ENCODE peak calls at places on chromosomes 12 and 14, in four cellular contexts. M is endodermal cell, U is spleen, I is GM23338. F is an unnamed sample.

GRCh38 chr14:32607399-32607798 is 278.3 kb downstream of the AKAP6 start:
- DNase-seq in U (no peak), I (no peak), M (no peak), F (peak)

GRCh38 chr14:99426796-99427346 is 53.8 kb downstream of the SETD3 start:
- DNase-seq in U (no peak), I (no peak), M (no peak), F (no peak)

GRCh38 chr12:11861864-11862600 is 208.7 kb upstream of the BCL2L14 start:
- DNase-seq in U (no peak), M (peak), I (no peak), F (no peak)

GRCh38 chr12:120684523-120684932 is 2.4 kb upstream of the MLEC start:
- DNase-seq in M (no peak), U (no peak), I (no peak), F (no peak)

GRCh38 chr12:121467638-121468403 is 67.9 kb downstream of the RNF34 start:
- DNase-seq in I (peak), U (no peak), M (peak), F (no peak)

GRCh38 chr14:105861985-105862465 is 335.6 kb downstream of the TMEM121 start:
- DNase-seq in I (no peak), M (peak), U (peak), F (no peak)

GRCh38 chr14:77582511-77582910 is 33.9 kb downstream of the SPTLC2 start:
- DNase-seq in U (no peak), M (no peak), I (no peak), F (no peak)

GRCh38 chr14:66541627-66542026 is 33.7 kb downstream of the GPHN start:
- DNase-seq in I (no peak), U (no peak), M (no peak), F (no peak)

GRCh38 chr14:96501383-96501745 is 818 bp upstream of the PAPOLA start:
- DNase-seq in U (no peak), I (no peak), M (peak), F (no peak)

GRCh38 chr12:91178139-91178561 is 4.5 kb downstream of the DCN start:
- DNase-seq in U (no peak), M (peak), I (peak), F (no peak)

GRCh38 chr12:63098851-63099250 is 52.1 kb downstream of the AVPR1A start:
- DNase-seq in U (no peak), I (peak), M (no peak), F (no peak)

GRCh38 chr14:59424707-59425106 is 40.5 kb downstream of the GPR135 start:
- DNase-seq in I (no peak), U (no peak), M (no peak), F (no peak)

GRCh38 chr14:21241218-21241819 is 27.9 kb downstream of the HNRNPC start:
- DNase-seq in M (no peak), U (no peak), I (peak), F (no peak)

GRCh38 chr12:67716817-67717216 is 68.3 kb downstream of the DYRK2 start:
- DNase-seq in U (no peak), I (no peak), M (no peak), F (no peak)

GRCh38 chr12:6033546-6033945 is 88.5 kb upstream of the ANO2 start:
- DNase-seq in I (no peak), M (no peak), U (no peak), F (no peak)

GRCh38 chr14:93682459-93682858 is 105.8 kb downstream of the PRIMA1 start:
- DNase-seq in M (no peak), I (no peak), U (no peak), F (no peak)

GRCh38 chr12:130027798-130028197 is 124.0 kb upstream of the TMEM132D start:
- DNase-seq in U (no peak), I (no peak), M (no peak), F (no peak)

GRCh38 chr12:25319233-25319984 is 68.7 kb upstream of the KRAS start:
- DNase-seq in I (no peak), U (no peak), M (no peak), F (no peak)

GRCh38 chr12:127494961-127495915 is 771.7 kb upstream of the TMEM132C start:
- DNase-seq in U (no peak), I (no peak), M (no peak), F (no peak)

GRCh38 chr14:102181187-102181586 is 41.5 kb downstream of the WDR20 start:
- DNase-seq in U (no peak), M (no peak), I (no peak), F (no peak)

GRCh38 chr12:11758087-11758837 is 108.8 kb downstream of the ETV6 start:
- DNase-seq in U (no peak), I (no peak), M (no peak), F (no peak)

GRCh38 chr12:33724867-33725266 is 285.2 kb upstream of the SYT10 start:
- DNase-seq in U (no peak), I (no peak), M (no peak), F (no peak)

GRCh38 chr14:90191154-90191553 is 65.2 kb upstream of the PSMC1 start:
- DNase-seq in I (no peak), U (no peak), M (no peak), F (no peak)

GRCh38 chr12:1474059-1474537 is 120.3 kb downstream of the FBXL14 start:
- DNase-seq in I (peak), U (no peak), M (peak), F (no peak)

GRCh38 chr14:44108601-44109000 is 398.5 kb downstream of the FSCB start:
- DNase-seq in M (no peak), U (no peak), I (no peak), F (no peak)

GRCh38 chr12:53251477-53252348 is 16.4 kb upstream of the ESPL1 start:
- DNase-seq in U (peak), I (peak), M (peak), F (peak)

GRCh38 chr12:129964826-129965457 is 61.1 kb upstream of the TMEM132D start:
- DNase-seq in I (no peak), M (no peak), U (no peak), F (no peak)

GRCh38 chr12:56661560-56661959 is 15.8 kb upstream of the ATP5F1B start:
- DNase-seq in M (peak), U (no peak), I (no peak), F (no peak)

GRCh38 chr12:98754095-98754494 is 109.0 kb downstream of the APAF1 start:
- DNase-seq in I (no peak), M (no peak), U (no peak), F (no peak)

GRCh38 chr14:64826845-64827244 is 52.9 kb downstream of the SPTB start:
- DNase-seq in M (peak), I (no peak), U (no peak), F (no peak)

GRCh38 chr12:47280543-47281330 is 201.0 kb upstream of the AMIGO2 start:
- DNase-seq in M (no peak), U (no peak), I (no peak), F (no peak)

GRCh38 chr14:92469515-92469914 is 44.1 kb upstream of the RIN3 start:
- DNase-seq in M (no peak), I (no peak), U (no peak), F (no peak)

GRCh38 chr12:6860116-6860515 is 7.2 kb upstream of the TPI1 start:
- DNase-seq in M (no peak), I (no peak), U (no peak), F (no peak)

GRCh38 chr14:37566811-37567371 is 28.2 kb downstream of the FOXA1 start:
- DNase-seq in U (no peak), I (peak), M (no peak), F (no peak)

GRCh38 chr14:37569729-37570128 is 25.3 kb downstream of the FOXA1 start:
- DNase-seq in M (no peak), I (no peak), U (no peak), F (no peak)

GRCh38 chr14:37563189-37563588 is 31.9 kb downstream of the FOXA1 start:
- DNase-seq in M (no peak), U (no peak), I (no peak), F (no peak)

GRCh38 chr14:37571391-37571790 is 23.7 kb downstream of the FOXA1 start:
- DNase-seq in M (no peak), U (no peak), I (no peak), F (no peak)

DNA sequence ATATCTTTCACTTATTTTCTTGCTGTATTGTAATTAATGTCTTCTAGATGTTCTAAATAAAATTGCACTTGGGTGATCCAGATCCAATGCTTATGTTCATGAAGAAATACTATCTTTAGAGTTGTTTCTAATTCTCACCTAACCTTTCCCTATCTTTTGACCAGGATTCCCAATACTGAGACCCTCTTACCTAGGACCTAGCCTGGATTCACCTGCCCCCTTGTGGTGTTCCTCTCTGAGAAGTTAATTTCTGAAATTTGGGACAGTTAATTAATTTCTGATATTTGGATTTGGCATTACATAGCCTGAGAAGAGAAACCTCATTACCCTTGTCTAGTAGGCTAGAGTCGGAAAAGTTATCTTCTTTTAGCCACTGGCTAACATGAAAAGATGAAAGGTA is 29.5 kb downstream of the FOXA1 start:
- DNase-seq in I (peak), M (no peak), U (no peak), F (no peak)
- TF ChIP-seq CTCF in I (peak), M (peak), U (no peak), F (no peak)

DNA sequence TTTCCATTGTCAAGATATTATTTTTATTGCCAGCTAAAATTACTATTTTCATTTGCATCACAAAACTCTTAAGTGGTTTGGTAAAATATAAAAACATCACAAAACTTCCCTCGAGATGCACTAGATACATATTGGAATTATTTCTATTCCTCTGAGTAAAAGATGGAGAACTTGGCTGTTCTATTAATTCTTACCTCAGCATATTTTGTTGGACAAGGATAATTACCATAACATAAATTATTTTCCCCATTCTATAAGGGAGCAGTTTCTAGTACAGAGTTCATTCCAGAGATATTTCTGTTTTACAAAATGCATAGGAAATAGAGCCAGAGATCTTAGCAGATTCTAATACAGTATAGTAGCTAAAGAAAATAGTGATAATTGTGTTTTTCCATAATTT is 42.6 kb upstream of the PTHLH start:
- DNase-seq in I (no peak), M (no peak), U (no peak), F (no peak)
- TF ChIP-seq CTCF in I (no peak), M (no peak), U (no peak), F (no peak)

GRCh38 chr14:73727181-73727580 is 13.0 kb upstream of the PNMA1 start:
- DNase-seq in U (no peak), M (no peak), I (no peak), F (no peak)
- TF ChIP-seq CTCF in U (no peak), M (no peak), I (no peak), F (no peak)

DNA sequence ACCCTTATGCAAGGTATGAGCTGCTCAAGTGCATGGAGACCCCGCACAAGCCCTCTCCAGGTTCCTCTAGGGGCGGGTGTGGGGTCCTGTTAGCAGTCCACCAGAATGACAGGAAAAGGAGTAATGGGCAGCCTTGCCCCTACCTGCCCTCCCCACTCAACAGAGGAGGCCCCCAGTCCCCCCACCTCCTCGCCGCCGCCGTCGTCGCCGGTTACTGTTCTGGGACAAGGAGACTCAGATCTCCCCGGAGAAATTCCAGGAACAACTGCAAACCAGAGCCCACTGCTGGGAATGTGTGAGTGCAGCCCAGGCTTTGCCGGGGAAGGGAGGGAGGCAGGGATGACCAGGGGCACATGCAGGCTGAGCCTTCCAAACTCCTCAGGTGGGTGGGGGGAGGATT is 6.0 kb downstream of the REC8 start:
- DNase-seq in M (no peak), U (no peak), I (no peak), F (no peak)
- TF ChIP-seq CTCF in M (no peak), U (no peak), I (no peak), F (no peak)

GRCh38 chr12:57775044-57775443 is 2.6 kb downstream of the EEF1AKMT3 start:
- DNase-seq in U (no peak), M (no peak), I (no peak), F (no peak)

GRCh38 chr12:57776247-57776587 is 3.8 kb downstream of the EEF1AKMT3 start:
- DNase-seq in U (no peak), M (no peak), I (no peak), F (no peak)

GRCh38 chr12:57777367-57777766 is 5.0 kb downstream of the EEF1AKMT3 start:
- DNase-seq in I (no peak), U (no peak), M (no peak), F (no peak)

GRCh38 chr12:57772429-57773322 is at the start of gene EEF1AKMT3:
- DNase-seq in U (peak), M (no peak), I (peak), F (peak)

GRCh38 chr12:57775563-57776246 is 3.3 kb downstream of the EEF1AKMT3 start:
- DNase-seq in M (no peak), I (peak), U (no peak), F (no peak)
- TF ChIP-seq CTCF in M (peak), I (peak), U (no peak), F (no peak)

GRCh38 chr12:30822385-30823139 is 67.8 kb upstream of the CAPRIN2 start:
- DNase-seq in U (peak), I (peak), M (peak), F (peak)

GRCh38 chr12:30824311-30824710 is 69.6 kb upstream of the CAPRIN2 start:
- DNase-seq in M (peak), U (no peak), I (no peak), F (no peak)

GRCh38 chr12:30825341-30825740 is 70.6 kb upstream of the CAPRIN2 start:
- DNase-seq in M (peak), U (no peak), I (no peak), F (no peak)

GRCh38 chr12:30823764-30824163 is 69.0 kb upstream of the CAPRIN2 start:
- DNase-seq in U (no peak), M (peak), I (peak), F (no peak)

DNA sequence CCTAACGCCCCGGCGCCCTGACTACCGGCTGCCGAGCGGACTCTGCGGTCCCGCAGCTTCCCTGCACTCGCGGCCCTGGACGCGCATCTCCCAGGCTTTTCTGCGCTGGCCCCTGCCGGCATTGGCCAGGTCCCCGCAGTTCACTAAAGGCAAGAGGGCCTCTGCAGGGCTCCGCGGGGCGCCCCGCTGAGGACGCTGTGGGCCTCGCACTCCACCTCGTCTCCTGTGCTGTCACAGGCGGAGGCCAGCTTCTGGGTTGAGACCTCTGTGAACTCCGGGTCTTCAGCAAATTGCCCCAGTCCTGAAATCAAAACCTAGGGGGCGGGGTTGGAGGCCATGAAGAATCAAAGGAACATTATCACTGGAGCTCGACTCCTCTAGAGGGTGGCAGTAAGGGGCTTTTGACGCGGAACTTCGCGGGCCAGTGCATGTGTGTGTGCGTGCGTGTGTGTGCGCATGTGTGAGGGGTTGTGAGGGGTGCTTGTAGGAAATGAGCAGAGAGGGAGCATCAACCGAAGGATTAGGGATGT is 68.5 kb upstream of the CAPRIN2 start:
- DNase-seq in U (peak), I (peak), M (peak), F (peak)
- TF ChIP-seq CTCF in U (no peak), I (peak), M (peak), F (no peak)

GRCh38 chr14:73058224-73058922 is at the start of gene RBM25:
- DNase-seq in M (peak), U (peak), I (peak), F (peak)
- TF ChIP-seq CTCF in M (no peak), U (no peak), I (peak), F (no peak)

GRCh38 chr12:94141004-94141764 is 7.2 kb upstream of the PLXNC1 start:
- DNase-seq in I (no peak), M (peak), U (no peak), F (no peak)

GRCh38 chr12:94139816-94140215 is 8.6 kb upstream of the PLXNC1 start:
- DNase-seq in U (no peak), I (peak), M (peak), F (no peak)

GRCh38 chr12:94143444-94143843 is 4.9 kb upstream of the PLXNC1 start:
- DNase-seq in I (no peak), U (no peak), M (no peak), F (no peak)

GRCh38 chr12:94141892-94142291 is 6.5 kb upstream of the PLXNC1 start:
- DNase-seq in U (no peak), M (no peak), I (no peak), F (no peak)

GRCh38 chr12:94140556-94140955 is 7.8 kb upstream of the PLXNC1 start:
- DNase-seq in M (peak), U (peak), I (peak), F (peak)
- TF ChIP-seq CTCF in M (peak), U (peak), I (peak), F (peak)

GRCh38 chr14:52919971-52920370 is 30.9 kb downstream of the FERMT2 start:
- DNase-seq in U (no peak), I (no peak), M (no peak), F (no peak)

GRCh38 chr14:52926994-52927393 is 23.9 kb downstream of the FERMT2 start:
- DNase-seq in U (no peak), I (no peak), M (no peak), F (no peak)

GRCh38 chr14:52922656-52923055 is 28.2 kb downstream of the FERMT2 start:
- DNase-seq in I (no peak), M (no peak), U (no peak), F (no peak)

GRCh38 chr14:52922059-52922458 is 28.8 kb downstream of the FERMT2 start:
- DNase-seq in M (peak), U (no peak), I (no peak), F (no peak)

GRCh38 chr14:52923902-52924575 is 26.8 kb downstream of the FERMT2 start:
- DNase-seq in U (no peak), M (peak), I (peak), F (no peak)
- TF ChIP-seq CTCF in U (no peak), M (peak), I (peak), F (no peak)